ENCODE peak calls at places on chromosomes 11 and 22, in six cellular contexts. G is SJCRH30, N is left lung, Y is cardiac muscle cell, X is neuronal stem cell, H is HCT116. F is an unnamed sample. For H3K27me3, the result is how much of the 10 kb centered on the place peaks cover.

GRCh38 chr11:34585870-34586654 is 34.8 kb upstream of the EHF start:
- DNase-seq in G (peak), N (no peak), X (peak), Y (peak), H (peak), F (no peak)

GRCh38 chr11:64348611-64349387 is 8.8 kb downstream of the CCDC88B start:
- DNase-seq in H (no peak), X (no peak), Y (no peak), N (no peak), G (peak), F (no peak)

GRCh38 chr11:27213232-27213660 is 149.8 kb downstream of the CCDC34 start:
- DNase-seq in G (peak), H (no peak), N (no peak), X (peak), Y (peak), F (peak)

GRCh38 chr11:16739326-16739875 is 954 bp downstream of the C11orf58 start:
- DNase-seq in G (peak), X (no peak), H (no peak), Y (no peak), N (no peak), F (no peak)

GRCh38 chr11:19769820-19770219 is 57.2 kb downstream of the NAV2 start:
- DNase-seq in H (no peak), G (peak), Y (no peak), N (no peak), X (no peak), F (no peak)

GRCh38 chr11:14645247-14645912 is 1.8 kb downstream of the PDE3B start:
- DNase-seq in Y (no peak), H (no peak), N (no peak), G (peak), X (no peak), F (no peak)

GRCh38 chr11:11149671-11150459 is 203.2 kb downstream of the CSNK2A3 start:
- DNase-seq in H (no peak), X (no peak), G (no peak), Y (no peak), N (no peak), F (no peak)

GRCh38 chr11:77057938-77058474 is 8.8 kb upstream of the CAPN5 start:
- DNase-seq in X (no peak), N (no peak), Y (no peak), G (no peak), H (no peak), F (no peak)

GRCh38 chr11:67113231-67113721 is 5.8 kb upstream of the KDM2A start:
- DNase-seq in X (no peak), N (no peak), H (no peak), G (no peak), Y (peak), F (no peak)

GRCh38 chr11:1844221-1845094 is 5.7 kb downstream of the TNNI2 start:
- DNase-seq in X (no peak), N (peak), Y (no peak), H (no peak), G (no peak), F (no peak)

GRCh38 chr22:17910561-17911311 is 113.6 kb downstream of the MICAL3 start:
- DNase-seq in N (peak), H (no peak), X (no peak), Y (peak), G (peak), F (no peak)

GRCh38 chr11:112538529-112538928 is 277.9 kb upstream of the PLET1 start:
- DNase-seq in Y (no peak), X (no peak), H (no peak), N (no peak), G (no peak), F (no peak)

DNA sequence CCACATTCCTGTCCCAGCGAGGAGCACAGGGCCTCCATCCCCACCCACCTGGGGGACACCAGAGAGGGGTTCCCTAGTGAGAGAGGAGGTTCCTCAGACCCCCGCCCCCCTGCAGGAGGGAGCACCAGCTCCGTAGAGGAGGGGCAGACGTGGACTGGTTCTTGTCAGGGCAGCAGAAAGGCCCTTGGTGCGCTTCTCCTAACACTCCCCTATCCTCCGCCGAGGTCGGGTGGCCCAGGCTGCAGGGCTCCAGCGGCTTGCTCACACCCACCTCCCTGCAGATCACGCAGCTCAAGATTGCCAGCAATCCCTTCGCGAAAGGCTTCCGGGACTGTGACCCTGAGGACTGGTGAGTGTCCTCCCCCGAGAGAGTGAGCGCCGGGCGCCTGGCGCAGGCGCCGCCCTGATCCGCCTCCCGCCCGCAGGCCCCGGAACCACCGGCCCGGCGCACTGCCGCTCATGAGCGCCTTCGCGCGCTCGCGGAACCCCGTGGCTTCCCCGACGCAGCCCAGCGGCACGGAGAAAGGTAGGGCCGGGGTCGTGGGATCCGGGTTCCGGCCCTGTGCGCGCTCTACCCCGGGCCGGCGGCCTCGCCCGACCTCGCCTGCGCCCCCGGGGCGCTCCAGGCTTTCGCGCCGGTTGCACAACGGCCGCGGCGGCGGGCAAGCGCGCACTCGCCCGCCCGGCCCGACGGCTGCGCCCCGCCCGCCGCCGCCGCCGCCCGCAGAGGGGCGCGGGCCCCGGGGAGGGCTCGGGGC is 5.1 kb downstream of the TBX1 start:
- DNase-seq in G (no peak), N (peak), H (no peak), X (no peak), Y (no peak), F (no peak)
- H3K27me3 ChIP-seq in G (under half), N (half or more), H (under half), X (half or more), Y (half or more), F (under half)

GRCh38 chr11:82557274-82557673 is 176.4 kb downstream of the FAM181B start:
- DNase-seq in H (no peak), Y (no peak), X (no peak), G (no peak), N (no peak), F (no peak)

DNA sequence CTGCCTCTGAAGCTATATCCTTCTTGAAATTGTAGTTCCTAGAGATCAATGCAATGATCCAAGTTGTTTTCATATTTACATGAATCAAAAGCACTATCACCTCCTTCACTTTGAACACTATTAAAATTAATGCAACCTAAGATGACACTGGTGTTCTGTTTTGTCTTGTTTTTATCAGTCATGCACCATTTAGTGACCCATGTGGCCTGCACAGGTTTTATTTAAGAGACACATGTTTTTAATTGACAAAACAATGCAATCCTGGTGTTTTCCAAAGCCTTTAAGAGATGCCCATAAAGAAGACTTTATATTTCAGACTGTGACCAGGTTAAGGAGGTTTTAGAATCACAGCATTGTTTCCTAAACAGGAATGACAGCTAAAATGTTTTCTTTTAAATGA is 177.5 kb downstream of the FAM181B start:
- DNase-seq in X (no peak), H (no peak), Y (no peak), N (no peak), G (no peak), F (no peak)
- H3K4me3 ChIP-seq in X (no peak), H (no peak), Y (no peak), N (no peak), G (no peak), F (no peak)

GRCh38 chr22:20859615-20860014 is 808 bp downstream of the SNAP29 start:
- DNase-seq in Y (no peak), H (no peak), N (no peak), G (peak), X (no peak), F (no peak)

GRCh38 chr22:20857838-20858614 is 585 bp downstream of the PI4KA start:
- DNase-seq in Y (peak), G (peak), H (peak), N (peak), X (peak), F (peak)

GRCh38 chr22:20858615-20859416 is at the start of the genes PI4KA and SNAP29:
- DNase-seq in H (peak), G (peak), N (peak), Y (peak), X (peak), F (peak)

GRCh38 chr22:20853236-20853660 is 5.4 kb downstream of the PI4KA start:
- DNase-seq in N (no peak), H (no peak), X (no peak), G (no peak), Y (no peak), F (no peak)

GRCh38 chr22:20857247-20857643 is 1.4 kb downstream of the PI4KA start:
- DNase-seq in G (no peak), X (no peak), H (no peak), Y (no peak), N (no peak), F (no peak)
- H3K27me3 ChIP-seq in G (under half), X (under half), H (under half), Y (under half), N (under half), F (under half)

GRCh38 chr11:96203567-96204365 is 139.2 kb downstream of the MAML2 start:
- DNase-seq in H (no peak), X (no peak), Y (no peak), N (no peak), G (no peak), F (no peak)
- H3K4me3 ChIP-seq in H (no peak), X (no peak), Y (no peak), N (no peak), G (no peak), F (no peak)

DNA sequence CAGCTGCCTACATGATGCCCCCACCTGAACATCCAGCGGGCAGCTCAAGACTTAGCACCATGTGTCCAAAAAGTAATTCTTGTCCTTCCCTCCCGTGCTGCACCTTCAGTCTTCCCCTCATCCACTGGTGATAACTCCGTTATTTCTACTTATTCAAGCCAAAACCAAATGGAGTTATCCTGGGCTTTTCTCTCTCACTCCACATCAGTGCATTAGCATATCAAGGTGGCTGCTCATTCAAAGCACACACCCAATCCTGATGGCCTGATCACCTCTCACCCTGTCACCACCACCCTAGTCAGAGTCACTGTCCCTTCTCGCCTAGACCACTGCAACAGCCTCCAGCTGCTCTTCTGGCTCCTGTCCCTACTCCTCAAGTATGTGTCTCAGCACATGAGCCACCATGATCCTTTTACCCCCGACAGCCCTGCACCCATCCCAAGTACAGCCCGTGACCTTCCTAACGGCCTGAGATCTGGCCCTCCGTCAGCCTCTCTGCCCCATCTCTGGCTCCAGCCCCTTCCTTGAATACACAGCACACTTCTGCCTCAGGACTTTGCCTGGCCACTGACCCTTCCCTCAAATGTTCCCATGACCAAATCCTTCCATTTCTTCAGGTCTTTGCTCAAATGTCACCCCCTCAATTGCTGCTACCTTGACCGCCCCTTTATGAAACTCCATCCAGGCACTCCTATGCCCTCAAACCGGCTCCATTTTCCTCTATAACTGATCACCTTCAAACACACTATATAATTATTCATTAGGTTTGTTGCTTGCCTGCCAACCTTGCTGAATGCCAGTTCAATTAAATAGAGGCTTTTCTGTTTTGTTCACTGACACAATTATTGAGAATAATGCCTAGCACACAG is 19.7 kb upstream of the SLC25A1 start:
- DNase-seq in N (no peak), G (no peak), X (no peak), H (no peak), Y (no peak), F (no peak)
- H3K27me3 ChIP-seq in N (under half), G (under half), X (under half), H (under half), Y (under half), F (under half)

DNA sequence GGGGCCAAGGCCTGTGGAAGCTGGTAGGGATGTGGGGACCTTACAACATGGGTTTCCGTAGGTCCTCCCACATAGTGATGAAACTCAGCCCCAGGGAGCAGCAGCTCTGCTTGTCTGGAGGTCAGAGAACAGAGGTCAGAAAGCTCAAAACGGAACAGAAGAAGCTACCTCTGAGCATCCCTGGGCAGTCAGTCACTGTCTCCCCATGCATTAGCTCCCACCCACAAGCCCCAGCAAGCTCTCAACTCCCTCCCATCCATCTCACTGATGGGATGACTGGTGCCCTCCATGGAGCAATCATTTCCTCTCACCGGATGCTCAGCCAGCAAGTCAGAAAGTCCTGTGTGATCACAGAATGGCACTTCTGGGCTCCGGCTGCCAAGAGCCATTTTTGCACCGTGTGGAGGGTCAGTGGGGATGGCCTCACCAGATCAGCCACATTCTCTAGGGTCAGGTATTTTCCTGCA is 1.9 kb downstream of the TPP1 start:
- DNase-seq in N (no peak), H (no peak), Y (no peak), X (no peak), G (no peak), F (no peak)
- H3K4me3 ChIP-seq in N (no peak), H (no peak), Y (no peak), X (no peak), G (no peak), F (no peak)

GRCh38 chr11:60121259-60121658 is 32.8 kb downstream of the MS4A2 start:
- DNase-seq in N (no peak), Y (peak), X (no peak), H (no peak), G (peak), F (peak)

GRCh38 chr11:60116996-60117790 is 28.7 kb downstream of the MS4A2 start:
- DNase-seq in H (no peak), Y (no peak), G (no peak), X (no peak), N (no peak), F (no peak)

GRCh38 chr11:60119708-60120107 is 31.2 kb downstream of the MS4A2 start:
- DNase-seq in X (no peak), H (no peak), Y (no peak), N (no peak), G (no peak), F (no peak)

GRCh38 chr11:60122414-60123036 is 34.1 kb downstream of the MS4A2 start:
- DNase-seq in Y (no peak), N (no peak), X (no peak), H (no peak), G (no peak), F (no peak)

DNA sequence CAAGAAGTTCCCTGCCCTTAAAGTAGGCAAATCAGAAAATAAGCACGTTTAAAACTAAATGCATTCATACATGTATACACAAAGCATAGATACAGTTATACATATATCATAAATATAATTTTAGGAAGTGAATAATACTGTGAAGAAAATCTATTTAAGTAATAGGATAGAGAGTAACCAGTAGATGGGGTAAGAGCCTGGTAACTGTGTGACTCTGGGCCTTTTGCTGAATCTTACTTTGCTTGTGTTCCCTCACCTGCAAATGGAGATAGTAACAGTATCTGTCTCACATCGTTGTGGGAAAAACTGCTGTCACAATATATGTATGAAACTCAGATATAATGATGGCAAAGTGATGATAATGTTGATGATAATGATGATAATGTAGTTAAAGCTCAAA is 29.9 kb downstream of the MS4A2 start:
- DNase-seq in H (no peak), G (no peak), N (no peak), X (no peak), Y (no peak), F (peak)
- H3K27me3 ChIP-seq in H (under half), G (under half), N (under half), X (under half), Y (under half), F (under half)

DNA sequence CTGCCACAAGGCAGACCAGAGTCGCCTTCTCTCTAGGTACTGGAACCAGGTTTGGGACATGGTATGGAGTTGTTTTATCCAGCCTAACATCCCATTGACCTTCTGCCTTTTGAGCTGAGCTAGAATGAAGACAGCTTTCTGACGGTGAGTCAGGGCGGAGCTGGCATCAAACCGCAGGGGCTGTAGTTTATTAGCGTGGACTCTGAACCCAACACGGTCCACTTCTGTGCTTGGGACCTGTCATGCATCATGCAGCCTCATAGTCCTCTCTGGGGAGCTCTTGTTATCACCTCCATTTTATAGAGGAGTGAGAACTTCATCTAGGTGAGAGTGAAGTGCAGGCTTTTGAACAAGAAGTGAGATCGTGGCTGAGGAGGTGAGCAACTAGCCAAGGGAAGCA is 8.3 kb downstream of the GAL3ST1 start:
- DNase-seq in H (no peak), N (peak), Y (no peak), G (no peak), X (no peak), F (no peak)
- H3K4me3 ChIP-seq in H (no peak), N (no peak), Y (no peak), G (no peak), X (no peak), F (no peak)

F was measured in HAP-1.